ENCODE peak calls at places on chromosomes 4 and X, in five cellular contexts. Q is HepG2, N is GM12878, D is GM12891, Y is H1. I is an unnamed sample.

GRCh38 chrX:46686003-46686645 is 72.8 kb downstream of the SLC9A7 start:
- DNase-seq in N (no peak), D (no peak), Q (peak), Y (no peak), I (no peak)

GRCh38 chrX:120302434-120302833 is 8.8 kb downstream of the TMEM255A start:
- DNase-seq in N (peak), Q (no peak), Y (no peak), D (no peak), I (no peak)

GRCh38 chr4:42709392-42710065 is 52.6 kb upstream of the ATP8A1 start:
- DNase-seq in D (no peak), N (no peak), Q (no peak), Y (no peak), I (no peak)

GRCh38 chrX:107542500-107542899 is 85.8 kb upstream of the PRPS1 start:
- DNase-seq in N (no peak), Y (no peak), D (no peak), Q (peak), I (no peak)

GRCh38 chr4:179145746-179146530 is 1703.7 kb upstream of the AGA start:
- DNase-seq in D (no peak), Q (no peak), Y (no peak), N (no peak), I (no peak)

GRCh38 chrX:136572030-136572429 is 40.0 kb downstream of the VGLL1 start:
- DNase-seq in D (no peak), N (no peak), Q (no peak), Y (no peak), I (no peak)

GRCh38 chrX:107861056-107861455 is 35.4 kb downstream of the MID2 start:
- DNase-seq in Y (no peak), D (no peak), N (no peak), Q (no peak), I (no peak)

GRCh38 chrX:150062292-150063137 is 124.2 kb upstream of the EOLA2 start:
- DNase-seq in D (no peak), N (no peak), Q (no peak), Y (no peak), I (no peak)

GRCh38 chr4:42302348-42302747 is 94.9 kb upstream of the SHISA3 start:
- DNase-seq in Y (no peak), D (no peak), Q (peak), N (no peak), I (no peak)

GRCh38 chrX:85419293-85419692 is 39.8 kb upstream of the POF1B start:
- DNase-seq in Y (no peak), Q (no peak), N (no peak), D (no peak), I (no peak)

GRCh38 chr4:38924266-38924827 is 56.7 kb downstream of the FAM114A1 start:
- DNase-seq in Q (no peak), N (no peak), D (no peak), Y (no peak), I (no peak)

GRCh38 chrX:102958794-102959193 is 21.7 kb downstream of the RAB40AL start:
- DNase-seq in D (no peak), Q (no peak), N (no peak), Y (no peak), I (no peak)

GRCh38 chr4:113757486-113757885 is 4.1 kb downstream of the CAMK2D start:
- DNase-seq in N (no peak), Q (no peak), Y (no peak), D (no peak), I (no peak)

GRCh38 chr4:149371021-149371420 is 444.6 kb downstream of the IQCM start:
- DNase-seq in D (peak), Y (no peak), N (no peak), Q (peak), I (no peak)

GRCh38 chr4:125526420-125526819 is 211.7 kb downstream of the FAT4 start:
- DNase-seq in Q (no peak), D (no peak), Y (no peak), N (no peak), I (no peak)

GRCh38 chrX:19805054-19805690 is 82.2 kb downstream of the SH3KBP1 start:
- DNase-seq in Y (no peak), N (no peak), D (no peak), Q (no peak), I (no peak)

GRCh38 chr4:54482529-54482961 is 175.2 kb upstream of the KIT start:
- DNase-seq in D (no peak), Y (no peak), Q (no peak), N (no peak), I (no peak)

GRCh38 chr4:212438-213174 is 88.3 kb downstream of the ZNF718 start:
- DNase-seq in N (no peak), Y (peak), Q (no peak), D (no peak), I (no peak)

GRCh38 chr4:13700196-13701140 is 72.9 kb upstream of the BOD1L1 start:
- DNase-seq in N (no peak), Q (no peak), Y (no peak), D (no peak), I (no peak)

GRCh38 chr4:175035907-175036306 is 117.7 kb downstream of the ADAM29 start:
- DNase-seq in D (no peak), Q (no peak), Y (no peak), N (peak), I (no peak)

GRCh38 chrX:123525131-123525725 is 207.6 kb downstream of the THOC2 start:
- DNase-seq in D (no peak), N (no peak), Y (no peak), Q (no peak), I (no peak)

GRCh38 chr4:20809796-20810195 is 109.5 kb downstream of the PACRGL start:
- DNase-seq in Y (no peak), Q (peak), N (no peak), D (no peak), I (no peak)

GRCh38 chr4:74005528-74005927 is 7.1 kb upstream of the CXCL5 start:
- DNase-seq in N (no peak), D (no peak), Q (peak), Y (no peak), I (no peak)

GRCh38 chr4:123506311-123506685 is 109.7 kb downstream of the SPRY1 start:
- DNase-seq in Y (peak), Q (no peak), D (no peak), N (no peak), I (no peak)

GRCh38 chr4:138510053-138510452 is 267.9 kb upstream of the SLC7A11 start:
- DNase-seq in Y (no peak), D (no peak), N (no peak), Q (no peak), I (no peak)

GRCh38 chr4:165872443-165873297 is at the start of gene TLL1:
- DNase-seq in N (no peak), D (no peak), Y (no peak), Q (no peak), I (no peak)

GRCh38 chr4:120731561-120731960 is 191.0 kb downstream of the PRDM5 start:
- DNase-seq in N (no peak), D (no peak), Q (no peak), Y (no peak), I (no peak)

GRCh38 chrX:10159069-10159468 is 2.3 kb downstream of the CLCN4 start:
- DNase-seq in Y (no peak), Q (no peak), D (no peak), N (no peak), I (no peak)

GRCh38 chrX:123648028-123648810 is 84.6 kb downstream of the THOC2 start:
- DNase-seq in N (no peak), Q (peak), D (no peak), Y (peak), I (no peak)

GRCh38 chr4:13942936-13943335 is 315.4 kb upstream of the BOD1L1 start:
- DNase-seq in Y (no peak), Q (no peak), D (no peak), N (no peak), I (no peak)

GRCh38 chr4:159860945-159861344 is 758.1 kb downstream of the RAPGEF2 start:
- DNase-seq in Y (no peak), N (no peak), Q (no peak), D (no peak), I (no peak)

GRCh38 chr4:159855731-159856130 is 752.9 kb downstream of the RAPGEF2 start:
- DNase-seq in Y (no peak), D (no peak), N (no peak), Q (no peak), I (no peak)

DNA sequence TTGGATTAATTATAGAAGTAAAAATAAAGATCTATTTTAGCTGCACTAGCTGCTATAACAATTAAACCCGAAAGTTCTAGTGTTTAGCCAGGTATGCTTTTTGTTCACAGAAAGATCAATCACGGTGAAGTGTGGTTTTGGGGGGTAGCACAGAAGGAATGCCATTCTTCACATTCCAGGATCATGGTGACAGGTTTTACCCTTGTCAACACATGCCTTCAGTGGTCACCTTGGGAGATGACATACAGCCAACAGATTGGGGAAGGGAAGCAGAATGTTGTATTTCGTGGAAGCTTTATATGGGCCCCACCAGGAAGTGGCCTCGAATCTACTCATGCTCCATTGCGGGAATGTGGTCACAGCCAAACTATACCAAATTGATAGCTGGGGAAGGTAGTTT is 753.6 kb downstream of the RAPGEF2 start:
- DNase-seq in D (no peak), N (no peak), Y (no peak), Q (peak), I (no peak)
- TF ChIP-seq POLR2AphosphoS5 in D (no peak), N (no peak), Y (no peak), Q (no peak), I (no peak)

DNA sequence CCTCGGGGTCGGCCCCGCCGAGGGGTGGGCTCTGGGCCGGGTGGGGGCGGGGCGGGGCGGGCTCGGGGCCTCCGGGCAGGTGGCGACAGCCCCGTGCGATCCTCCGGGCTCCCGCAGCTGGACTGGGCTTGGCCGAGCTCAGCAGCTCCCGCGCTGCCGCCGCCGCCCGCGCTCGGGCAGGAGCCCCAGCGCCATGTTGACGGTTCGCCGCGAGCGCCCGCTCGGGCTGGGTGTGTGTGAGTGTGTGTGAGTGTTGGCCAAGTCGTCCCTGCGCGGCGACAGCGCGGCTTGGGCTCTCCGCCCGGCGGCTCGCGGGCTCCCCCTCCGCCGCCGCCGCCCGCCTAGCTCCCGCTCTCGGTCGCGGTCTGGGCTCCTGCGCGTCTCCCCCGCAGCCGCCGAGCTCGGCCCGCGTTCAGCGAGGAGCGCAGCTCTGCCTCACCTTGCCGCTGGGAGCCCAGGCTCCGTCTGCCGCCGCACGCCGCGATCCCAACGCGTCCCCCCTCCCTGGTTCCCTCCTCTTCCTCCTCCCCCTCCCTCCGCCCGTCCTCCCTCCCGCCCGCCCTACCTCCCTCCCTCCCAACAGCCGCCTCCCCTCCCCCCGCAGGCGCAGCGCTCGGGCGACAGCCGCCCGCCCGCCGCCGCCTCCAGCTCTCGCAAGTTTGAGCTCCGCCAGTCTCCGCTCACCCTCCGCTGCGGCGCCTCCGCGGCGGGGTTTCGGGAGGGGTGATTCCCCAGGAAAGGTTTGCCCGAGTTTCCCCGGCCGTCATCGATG is at the start of gene BCOR:
- DNase-seq in D (no peak), Q (no peak), N (no peak), Y (peak), I (peak)
- TF ChIP-seq POLR2A in D (peak), Q (no peak), N (peak), Y (no peak), I (peak)

GRCh38 chr4:69910016-69910782 is 20.7 kb upstream of the CSN1S1 start:
- DNase-seq in Q (no peak), N (peak), Y (no peak), D (no peak), I (no peak)
- TF ChIP-seq TAF1 in Q (no peak), N (no peak), Y (no peak), D (no peak), I (no peak)

DNA sequence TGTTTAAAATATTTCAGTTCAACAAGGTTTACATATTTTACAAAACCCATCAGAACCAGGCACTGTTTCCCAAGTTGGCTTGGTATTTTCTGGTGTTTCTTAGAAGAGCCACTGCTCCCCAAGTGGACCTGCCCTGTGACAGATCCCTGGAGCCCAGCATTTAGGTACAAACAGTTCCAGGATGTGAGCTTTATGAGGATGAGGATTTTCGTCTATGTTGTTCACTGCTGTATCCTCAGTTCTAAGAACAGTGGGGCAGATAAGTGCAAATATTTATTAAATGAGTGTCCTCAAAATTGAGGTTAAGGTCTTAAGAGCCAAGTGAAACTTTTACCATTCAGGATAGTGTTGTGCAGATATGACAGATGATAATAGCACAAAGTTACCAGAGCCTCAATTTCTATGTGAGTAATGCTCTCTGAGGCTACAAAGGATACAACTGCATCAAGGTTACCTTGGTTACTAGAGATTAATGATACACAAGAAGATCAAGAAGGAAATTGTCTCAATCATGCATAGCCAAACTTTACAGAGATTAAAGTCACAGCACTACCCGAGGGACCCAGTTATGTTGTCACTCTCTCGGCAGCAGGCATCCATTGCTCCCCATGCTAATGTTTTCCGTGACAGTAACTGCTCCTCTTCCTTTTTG is 37.5 kb downstream of the ANXA3 start:
- DNase-seq in D (no peak), Y (no peak), Q (no peak), N (no peak), I (no peak)
- TF ChIP-seq POLR2AphosphoS5 in D (no peak), Y (no peak), Q (no peak), N (no peak), I (no peak)

GRCh38 chr4:1577818-1578217 is 106.3 kb downstream of the FAM53A start:
- DNase-seq in Y (no peak), Q (no peak), N (no peak), D (no peak), I (no peak)
- TF ChIP-seq POLR2A in Y (no peak), Q (no peak), N (no peak), D (no peak), I (no peak)

DNA sequence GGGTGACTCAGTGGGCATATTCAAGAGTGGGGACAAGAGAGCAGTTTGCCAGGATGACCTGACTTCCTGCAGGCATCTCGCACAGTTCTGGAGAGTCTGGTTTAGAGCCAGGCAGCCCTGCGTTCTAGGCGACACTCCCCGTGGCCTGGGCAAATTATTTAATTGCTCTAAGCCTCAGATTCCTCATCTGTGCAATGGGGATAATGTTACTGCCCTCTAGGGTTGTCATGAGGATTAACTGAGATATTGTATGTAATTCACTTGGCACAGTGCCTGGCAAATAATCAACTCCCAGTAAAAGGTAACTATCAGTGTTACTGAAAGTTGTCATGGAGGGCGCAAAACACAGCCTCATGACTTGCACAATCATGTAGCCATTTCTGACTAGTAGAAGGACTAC is 48.8 kb upstream of the PITX2 start:
- DNase-seq in D (no peak), Q (no peak), Y (no peak), N (no peak), I (no peak)
- TF ChIP-seq TAF1 in D (no peak), Q (no peak), Y (no peak), N (no peak), I (no peak)

GRCh38 chr4:105146286-105147219 is at the start of gene TET2:
- DNase-seq in Y (peak), Q (peak), N (peak), D (peak), I (peak)
- TF ChIP-seq POLR2AphosphoS5 in Y (peak), Q (peak), N (peak), D (peak), I (peak)

DNA sequence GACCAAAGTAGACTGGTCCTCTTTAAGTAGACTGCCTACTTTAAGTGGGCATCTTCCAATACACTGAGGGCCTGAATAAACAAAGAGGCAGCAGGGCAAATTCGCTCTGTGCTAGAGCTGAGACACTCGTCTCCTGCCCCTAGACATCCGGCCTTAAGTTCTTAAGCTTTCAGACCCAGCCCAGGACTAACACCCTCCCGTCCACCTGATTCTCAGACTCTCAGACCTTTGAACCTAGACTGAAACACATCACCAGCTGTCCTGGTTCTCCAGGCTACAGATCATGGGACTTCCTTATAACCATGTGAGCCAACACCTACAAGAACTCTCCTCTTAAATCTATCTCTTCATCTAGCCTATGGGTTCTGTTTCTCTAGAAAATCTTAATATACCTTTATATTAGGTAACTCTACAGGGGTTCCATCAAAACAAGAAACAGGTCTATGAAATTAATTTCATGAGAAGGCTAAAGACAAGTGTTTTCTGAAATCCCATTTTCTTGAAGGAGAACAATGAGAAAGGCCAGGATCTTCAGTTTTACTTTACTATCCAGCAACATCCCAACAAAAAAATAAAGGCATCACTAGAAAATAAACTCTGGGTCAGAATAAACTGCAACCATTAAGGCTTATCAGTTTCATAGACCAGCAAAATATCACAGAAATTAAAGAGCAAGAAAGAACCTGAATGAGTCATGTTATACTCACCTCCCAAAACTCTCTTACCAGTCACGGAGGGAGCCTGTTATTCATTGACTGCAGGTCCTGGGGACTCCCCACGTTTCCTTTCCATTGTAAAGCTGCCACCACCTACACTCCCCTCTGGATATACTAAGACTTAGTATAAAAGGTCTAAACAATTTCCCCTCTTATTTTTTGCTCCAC is 14.8 kb downstream of the ADGRA3 start:
- DNase-seq in D (no peak), Y (no peak), Q (no peak), N (peak), I (no peak)
- TF ChIP-seq POLR2A in D (no peak), Y (no peak), Q (no peak), N (no peak), I (no peak)

DNA sequence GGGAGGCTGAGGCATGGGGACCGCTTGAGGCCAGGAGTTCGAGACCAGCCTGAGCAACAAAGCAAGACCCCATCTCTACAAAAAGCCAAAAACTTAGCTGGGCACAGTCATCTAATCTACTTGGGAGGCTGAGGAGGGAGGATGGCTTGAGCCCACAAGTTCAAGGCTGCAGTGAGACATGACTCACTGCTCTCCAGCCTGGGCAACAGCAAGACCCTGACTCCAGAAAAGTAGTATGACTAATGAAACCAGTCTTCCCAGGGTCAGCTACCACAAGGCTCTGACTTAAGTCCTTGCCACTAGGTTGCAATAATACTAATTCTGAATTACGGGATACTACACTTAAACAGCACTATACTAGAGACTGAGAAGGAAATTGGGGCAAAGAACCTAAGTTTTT is 33.1 kb downstream of the ERVMER34-1 start:
- DNase-seq in N (no peak), Q (no peak), Y (no peak), D (no peak), I (no peak)
- TF ChIP-seq TAF1 in N (no peak), Q (no peak), Y (no peak), D (no peak), I (no peak)

GRCh38 chr4:182736207-182736606 is 181.0 kb downstream of the DCTD start:
- DNase-seq in Q (no peak), Y (no peak), D (no peak), N (no peak), I (no peak)
- TF ChIP-seq POLR2AphosphoS5 in Q (no peak), Y (no peak), D (no peak), N (no peak), I (no peak)